ENCODE peak calls at places on chromosomes 4 and X, in ten cellular contexts. Q, P, U, V, H, D, S, M, N and O are unnamed samples.
A peak's percentile ranks its signal among the peaks of the same experiment; 100 is the strongest.

GRCh38 chrX:143634701-143635442 is 1.0 kb downstream of the SLITRK4 start:
- DNase-seq in Q (no peak), P (peak; percentile 20), U (no peak), V (no peak), H (no peak), D (peak; percentile 2), S (no peak), M (no peak), N (no peak), O (no peak)

GRCh38 chrX:54447461-54447860 is 7.3 kb downstream of the TSR2 start:
- DNase-seq in Q (no peak), P (no peak), U (no peak), V (no peak), H (peak; percentile 1), D (no peak), S (peak; percentile 10), M (no peak), N (no peak), O (peak; percentile 2)

GRCh38 chr4:2354127-2354526 is 64.3 kb downstream of the ZFYVE28 start:
- DNase-seq in Q (no peak), P (no peak), U (no peak), V (no peak), H (no peak), D (no peak), S (no peak), M (no peak), N (no peak), O (no peak)

GRCh38 chr4:68021185-68021584 is 57.9 kb upstream of the TMPRSS11A start:
- DNase-seq in Q (no peak), P (no peak), U (peak; percentile 58), V (no peak), H (no peak), D (no peak), S (peak; percentile 83), M (no peak), N (no peak), O (no peak)

GRCh38 chrX:120213438-120214265 is 37.0 kb upstream of the ZBTB33 start:
- DNase-seq in Q (peak; percentile 0), P (peak; percentile 55), U (peak; percentile 7), V (no peak), H (peak; percentile 58), D (peak; percentile 58), S (peak; percentile 15), M (peak; percentile 19), N (peak; percentile 33), O (peak; percentile 23)

GRCh38 chr4:41505161-41505653 is 32.8 kb upstream of the LIMCH1 start:
- DNase-seq in Q (no peak), P (no peak), U (no peak), V (no peak), H (peak; percentile 30), D (no peak), S (peak; percentile 80), M (no peak), N (no peak), O (peak; percentile 35)

GRCh38 chrX:112814496-112814895 is 26.1 kb downstream of the AMOT start:
- DNase-seq in Q (no peak), P (no peak), U (no peak), V (no peak), H (no peak), D (no peak), S (no peak), M (no peak), N (no peak), O (no peak)

GRCh38 chr4:48746608-48747374 is 33.3 kb downstream of the FRYL start:
- DNase-seq in Q (no peak), P (no peak), U (peak; percentile 41), V (no peak), H (no peak), D (no peak), S (no peak), M (no peak), N (no peak), O (no peak)

GRCh38 chr4:102843938-102844337 is 16.6 kb upstream of the UBE2D3 start:
- DNase-seq in Q (no peak), P (no peak), U (no peak), V (no peak), H (no peak), D (no peak), S (no peak), M (no peak), N (no peak), O (peak; percentile 37)

GRCh38 chr4:109912706-109913621 is at the start of gene EGF:
- DNase-seq in Q (no peak), P (no peak), U (no peak), V (no peak), H (no peak), D (peak; percentile 57), S (peak; percentile 78), M (no peak), N (peak; percentile 31), O (peak; percentile 77)

GRCh38 chrX:102934624-102935023 is 2.4 kb upstream of the RAB40AL start:
- DNase-seq in Q (no peak), P (peak; percentile 28), U (no peak), V (no peak), H (peak; percentile 0), D (peak; percentile 24), S (no peak), M (no peak), N (peak; percentile 19), O (peak; percentile 24)

GRCh38 chr4:11628093-11628725 is 199.5 kb upstream of the HS3ST1 start:
- DNase-seq in Q (no peak), P (no peak), U (no peak), V (no peak), H (no peak), D (no peak), S (peak; percentile 39), M (no peak), N (no peak), O (no peak)

GRCh38 chr4:7027913-7028312 is 15.3 kb upstream of the TADA2B start:
- DNase-seq in Q (no peak), P (no peak), U (no peak), V (peak; percentile 12), H (no peak), D (no peak), S (no peak), M (no peak), N (no peak), O (no peak)

GRCh38 chr4:87804871-87805270 is 5.5 kb downstream of the IBSP start:
- DNase-seq in Q (no peak), P (no peak), U (no peak), V (no peak), H (no peak), D (no peak), S (no peak), M (no peak), N (no peak), O (no peak)

GRCh38 chrX:26783512-26784225 is 567.7 kb downstream of the MAGEB5 start:
- DNase-seq in Q (no peak), P (no peak), U (no peak), V (no peak), H (no peak), D (peak; percentile 36), S (no peak), M (no peak), N (peak; percentile 18), O (peak; percentile 0)

GRCh38 chrX:10512258-10512657 is 108.1 kb downstream of the MID1 start:
- DNase-seq in Q (no peak), P (no peak), U (no peak), V (no peak), H (no peak), D (no peak), S (peak; percentile 80), M (no peak), N (no peak), O (peak; percentile 71)

GRCh38 chr4:174012135-174012923 is 271.1 kb downstream of the FBXO8 start:
- DNase-seq in Q (no peak), P (no peak), U (no peak), V (no peak), H (no peak), D (no peak), S (no peak), M (no peak), N (no peak), O (no peak)

GRCh38 chrX:90012395-90012794 is 90.7 kb downstream of the TGIF2LX start:
- DNase-seq in Q (no peak), P (no peak), U (no peak), V (no peak), H (no peak), D (no peak), S (no peak), M (no peak), N (no peak), O (no peak)

GRCh38 chr4:189436207-189436606 is 504.5 kb upstream of the FRG1 start:
- DNase-seq in Q (no peak), P (peak; percentile 10), U (no peak), V (no peak), H (no peak), D (no peak), S (no peak), M (no peak), N (no peak), O (no peak)

GRCh38 chr4:151674804-151675290 is 86.0 kb downstream of the GATB start:
- DNase-seq in Q (no peak), P (peak; percentile 58), U (peak; percentile 26), V (no peak), H (no peak), D (peak; percentile 55), S (peak; percentile 56), M (no peak), N (no peak), O (no peak)

GRCh38 chr4:124903995-124904722 is 191.6 kb upstream of the ANKRD50 start:
- DNase-seq in Q (peak; percentile 23), P (no peak), U (no peak), V (no peak), H (peak; percentile 45), D (peak; percentile 69), S (peak; percentile 71), M (no peak), N (no peak), O (peak; percentile 50)

GRCh38 chrX:7706032-7706431 is 136.9 kb upstream of the VCX start:
- DNase-seq in Q (no peak), P (no peak), U (no peak), V (no peak), H (no peak), D (no peak), S (no peak), M (no peak), N (no peak), O (no peak)

GRCh38 chr4:4480685-4481393 is 61.0 kb downstream of the STX18 start:
- DNase-seq in Q (peak; percentile 11), P (no peak), U (no peak), V (no peak), H (no peak), D (no peak), S (no peak), M (no peak), N (no peak), O (peak; percentile 24)

GRCh38 chr4:7417639-7418038 is 17.1 kb downstream of the PSAPL1 start:
- DNase-seq in Q (no peak), P (no peak), U (no peak), V (peak; percentile 48), H (no peak), D (no peak), S (no peak), M (no peak), N (no peak), O (no peak)

GRCh38 chr4:20612313-20612712 is 87.9 kb upstream of the PACRGL start:
- DNase-seq in Q (no peak), P (no peak), U (no peak), V (no peak), H (no peak), D (no peak), S (peak; percentile 79), M (no peak), N (no peak), O (peak; percentile 52)